ENCODE peak calls at places on chromosome X, in nine cellular contexts. One of them, this sample, is unnamed.

GRCh38 chrX:21725498-21725897 is 32.4 kb downstream of the SMPX start:
- DNase-seq in iPS-NIHi11: peak
- DNase-seq in G401: peak
- DNase-seq in WERI-Rb-1: peak
- DNase-seq in dorsolateral prefrontal cortex: peak
- DNase-seq in frontal cortex: no peak
- DNase-seq in fibroblast of lung: peak
- DNase-seq in LHCN-M2: peak
- DNase-seq in AG08396: peak
- DNase-seq in this sample: peak

GRCh38 chrX:103704863-103705262 is 5.8 kb upstream of the TMEM31 start:
- DNase-seq in iPS-NIHi11: no peak
- DNase-seq in G401: no peak
- DNase-seq in WERI-Rb-1: peak
- DNase-seq in dorsolateral prefrontal cortex: peak
- DNase-seq in frontal cortex: peak
- DNase-seq in fibroblast of lung: no peak
- DNase-seq in LHCN-M2: no peak
- DNase-seq in AG08396: no peak
- DNase-seq in this sample: no peak

GRCh38 chrX:19670321-19670750 is 155.0 kb upstream of the MAP3K15 start:
- DNase-seq in iPS-NIHi11: no peak
- DNase-seq in G401: no peak
- DNase-seq in WERI-Rb-1: no peak
- DNase-seq in dorsolateral prefrontal cortex: no peak
- DNase-seq in frontal cortex: no peak
- DNase-seq in fibroblast of lung: no peak
- DNase-seq in LHCN-M2: peak
- DNase-seq in AG08396: no peak
- DNase-seq in this sample: peak

GRCh38 chrX:42943051-42943450 is 165.1 kb upstream of the PPP1R2C start:
- DNase-seq in iPS-NIHi11: no peak
- DNase-seq in G401: no peak
- DNase-seq in WERI-Rb-1: no peak
- DNase-seq in dorsolateral prefrontal cortex: no peak
- DNase-seq in frontal cortex: no peak
- DNase-seq in fibroblast of lung: no peak
- DNase-seq in LHCN-M2: no peak
- DNase-seq in AG08396: no peak
- DNase-seq in this sample: no peak

GRCh38 chrX:9785252-9785943 is 831 bp upstream of the SHROOM2 start:
- DNase-seq in iPS-NIHi11: no peak
- DNase-seq in G401: no peak
- DNase-seq in WERI-Rb-1: no peak
- DNase-seq in dorsolateral prefrontal cortex: no peak
- DNase-seq in frontal cortex: no peak
- DNase-seq in fibroblast of lung: no peak
- DNase-seq in LHCN-M2: no peak
- DNase-seq in AG08396: no peak
- DNase-seq in this sample: peak

GRCh38 chrX:11665144-11666040 is at the start of gene ARHGAP6:
- DNase-seq in iPS-NIHi11: peak
- DNase-seq in G401: no peak
- DNase-seq in WERI-Rb-1: peak
- DNase-seq in dorsolateral prefrontal cortex: no peak
- DNase-seq in frontal cortex: no peak
- DNase-seq in fibroblast of lung: peak
- DNase-seq in LHCN-M2: peak
- DNase-seq in AG08396: peak
- DNase-seq in this sample: peak

GRCh38 chrX:149039057-149039456 is 466.0 kb downstream of the IDS start:
- DNase-seq in iPS-NIHi11: no peak
- DNase-seq in G401: no peak
- DNase-seq in WERI-Rb-1: no peak
- DNase-seq in dorsolateral prefrontal cortex: no peak
- DNase-seq in frontal cortex: no peak
- DNase-seq in fibroblast of lung: no peak
- DNase-seq in LHCN-M2: no peak
- DNase-seq in AG08396: no peak
- DNase-seq in this sample: no peak

GRCh38 chrX:43655961-43656494 is at the start of gene MAOA:
- DNase-seq in iPS-NIHi11: peak
- DNase-seq in G401: peak
- DNase-seq in WERI-Rb-1: peak
- DNase-seq in dorsolateral prefrontal cortex: peak
- DNase-seq in frontal cortex: peak
- DNase-seq in fibroblast of lung: no peak
- DNase-seq in LHCN-M2: peak
- DNase-seq in AG08396: peak
- DNase-seq in this sample: peak

GRCh38 chrX:63754141-63754859 is 30.7 kb downstream of the ARHGEF9 start:
- DNase-seq in iPS-NIHi11: no peak
- DNase-seq in G401: no peak
- DNase-seq in WERI-Rb-1: no peak
- DNase-seq in dorsolateral prefrontal cortex: no peak
- DNase-seq in frontal cortex: no peak
- DNase-seq in fibroblast of lung: peak
- DNase-seq in LHCN-M2: no peak
- DNase-seq in AG08396: peak
- DNase-seq in this sample: peak

GRCh38 chrX:22081475-22082092 is 49.5 kb downstream of the PHEX start:
- DNase-seq in iPS-NIHi11: peak
- DNase-seq in G401: peak
- DNase-seq in WERI-Rb-1: peak
- DNase-seq in dorsolateral prefrontal cortex: no peak
- DNase-seq in frontal cortex: no peak
- DNase-seq in fibroblast of lung: peak
- DNase-seq in LHCN-M2: peak
- DNase-seq in AG08396: peak
- DNase-seq in this sample: peak

GRCh38 chrX:2691543-2692220 is 587 bp downstream of the CD99 start:
- DNase-seq in iPS-NIHi11: no peak
- DNase-seq in G401: no peak
- DNase-seq in WERI-Rb-1: no peak
- DNase-seq in dorsolateral prefrontal cortex: no peak
- DNase-seq in frontal cortex: no peak
- DNase-seq in fibroblast of lung: peak
- DNase-seq in LHCN-M2: peak
- DNase-seq in AG08396: peak
- DNase-seq in this sample: peak

GRCh38 chrX:47297874-47298273 is 65.1 kb downstream of the USP11 start:
- DNase-seq in iPS-NIHi11: no peak
- DNase-seq in G401: no peak
- DNase-seq in WERI-Rb-1: no peak
- DNase-seq in dorsolateral prefrontal cortex: no peak
- DNase-seq in frontal cortex: no peak
- DNase-seq in fibroblast of lung: no peak
- DNase-seq in LHCN-M2: no peak
- DNase-seq in AG08396: no peak
- DNase-seq in this sample: peak

GRCh38 chrX:110509778-110510510 is 151.3 kb downstream of the RTL9 start:
- DNase-seq in iPS-NIHi11: peak
- DNase-seq in G401: no peak
- DNase-seq in WERI-Rb-1: no peak
- DNase-seq in dorsolateral prefrontal cortex: no peak
- DNase-seq in frontal cortex: no peak
- DNase-seq in fibroblast of lung: peak
- DNase-seq in LHCN-M2: peak
- DNase-seq in AG08396: no peak
- DNase-seq in this sample: peak

GRCh38 chrX:114611018-114611619 is 27.2 kb downstream of the HTR2C start:
- DNase-seq in iPS-NIHi11: peak
- DNase-seq in G401: peak
- DNase-seq in WERI-Rb-1: peak
- DNase-seq in dorsolateral prefrontal cortex: peak
- DNase-seq in frontal cortex: no peak
- DNase-seq in fibroblast of lung: peak
- DNase-seq in LHCN-M2: peak
- DNase-seq in AG08396: peak
- DNase-seq in this sample: no peak

GRCh38 chrX:155216940-155217450 is 735 bp downstream of the VBP1 start:
- DNase-seq in iPS-NIHi11: peak
- DNase-seq in G401: peak
- DNase-seq in WERI-Rb-1: no peak
- DNase-seq in dorsolateral prefrontal cortex: no peak
- DNase-seq in frontal cortex: no peak
- DNase-seq in fibroblast of lung: no peak
- DNase-seq in LHCN-M2: peak
- DNase-seq in AG08396: peak
- DNase-seq in this sample: no peak

GRCh38 chrX:85851418-85851817 is 195.9 kb downstream of the CHM start:
- DNase-seq in iPS-NIHi11: peak
- DNase-seq in G401: peak
- DNase-seq in WERI-Rb-1: peak
- DNase-seq in dorsolateral prefrontal cortex: no peak
- DNase-seq in frontal cortex: no peak
- DNase-seq in fibroblast of lung: no peak
- DNase-seq in LHCN-M2: peak
- DNase-seq in AG08396: no peak
- DNase-seq in this sample: peak

GRCh38 chrX:73400136-73400748 is 46.6 kb upstream of the CDX4 start:
- DNase-seq in iPS-NIHi11: no peak
- DNase-seq in G401: no peak
- DNase-seq in WERI-Rb-1: no peak
- DNase-seq in dorsolateral prefrontal cortex: no peak
- DNase-seq in frontal cortex: no peak
- DNase-seq in fibroblast of lung: no peak
- DNase-seq in LHCN-M2: no peak
- DNase-seq in AG08396: no peak
- DNase-seq in this sample: peak

GRCh38 chrX:39900788-39901170 is 197.0 kb downstream of the BCOR start:
- DNase-seq in iPS-NIHi11: peak
- DNase-seq in G401: no peak
- DNase-seq in WERI-Rb-1: peak
- DNase-seq in dorsolateral prefrontal cortex: no peak
- DNase-seq in frontal cortex: no peak
- DNase-seq in fibroblast of lung: no peak
- DNase-seq in LHCN-M2: peak
- DNase-seq in AG08396: no peak
- DNase-seq in this sample: peak

GRCh38 chrX:39396358-39396995 is 595.2 kb downstream of the MID1IP1 start:
- DNase-seq in iPS-NIHi11: no peak
- DNase-seq in G401: peak
- DNase-seq in WERI-Rb-1: peak
- DNase-seq in dorsolateral prefrontal cortex: no peak
- DNase-seq in frontal cortex: no peak
- DNase-seq in fibroblast of lung: no peak
- DNase-seq in LHCN-M2: no peak
- DNase-seq in AG08396: no peak
- DNase-seq in this sample: no peak

GRCh38 chrX:75623535-75623934 is 100.7 kb upstream of the ZDHHC15 start:
- DNase-seq in iPS-NIHi11: peak
- DNase-seq in G401: no peak
- DNase-seq in WERI-Rb-1: no peak
- DNase-seq in dorsolateral prefrontal cortex: no peak
- DNase-seq in frontal cortex: no peak
- DNase-seq in fibroblast of lung: no peak
- DNase-seq in LHCN-M2: no peak
- DNase-seq in AG08396: no peak
- DNase-seq in this sample: no peak

GRCh38 chrX:129836827-129837226 is 6.9 kb downstream of the ZDHHC9 start:
- DNase-seq in iPS-NIHi11: no peak
- DNase-seq in G401: no peak
- DNase-seq in WERI-Rb-1: no peak
- DNase-seq in dorsolateral prefrontal cortex: no peak
- DNase-seq in frontal cortex: no peak
- DNase-seq in fibroblast of lung: no peak
- DNase-seq in LHCN-M2: no peak
- DNase-seq in AG08396: no peak
- DNase-seq in this sample: no peak

GRCh38 chrX:12791253-12792228 is at the start of gene PRPS2:
- DNase-seq in iPS-NIHi11: peak
- DNase-seq in G401: peak
- DNase-seq in WERI-Rb-1: peak
- DNase-seq in dorsolateral prefrontal cortex: peak
- DNase-seq in frontal cortex: peak
- DNase-seq in fibroblast of lung: peak
- DNase-seq in LHCN-M2: peak
- DNase-seq in AG08396: peak
- DNase-seq in this sample: peak

GRCh38 chrX:1336331-1337143 is at the start of gene IL3RA:
- DNase-seq in iPS-NIHi11: no peak
- DNase-seq in G401: no peak
- DNase-seq in WERI-Rb-1: no peak
- DNase-seq in dorsolateral prefrontal cortex: peak
- DNase-seq in frontal cortex: no peak
- DNase-seq in fibroblast of lung: no peak
- DNase-seq in LHCN-M2: no peak
- DNase-seq in AG08396: no peak
- DNase-seq in this sample: no peak

GRCh38 chrX:327660-328126 is 9.1 kb upstream of the GTPBP6 start:
- DNase-seq in iPS-NIHi11: no peak
- DNase-seq in G401: no peak
- DNase-seq in WERI-Rb-1: no peak
- DNase-seq in dorsolateral prefrontal cortex: no peak
- DNase-seq in frontal cortex: no peak
- DNase-seq in fibroblast of lung: no peak
- DNase-seq in LHCN-M2: no peak
- DNase-seq in AG08396: no peak
- DNase-seq in this sample: no peak

GRCh38 chrX:16643160-16643559 is 6.8 kb upstream of the S100G start:
- DNase-seq in iPS-NIHi11: no peak
- DNase-seq in G401: no peak
- DNase-seq in WERI-Rb-1: no peak
- DNase-seq in dorsolateral prefrontal cortex: no peak
- DNase-seq in frontal cortex: no peak
- DNase-seq in fibroblast of lung: peak
- DNase-seq in LHCN-M2: peak
- DNase-seq in AG08396: no peak
- DNase-seq in this sample: no peak

GRCh38 chrX:108316456-108316855 is 121.8 kb downstream of the COL4A6 start:
- DNase-seq in iPS-NIHi11: no peak
- DNase-seq in G401: no peak
- DNase-seq in WERI-Rb-1: no peak
- DNase-seq in dorsolateral prefrontal cortex: no peak
- DNase-seq in frontal cortex: no peak
- DNase-seq in fibroblast of lung: no peak
- DNase-seq in LHCN-M2: no peak
- DNase-seq in AG08396: no peak
- DNase-seq in this sample: no peak

GRCh38 chrX:23902419-23902818 is 5.3 kb downstream of the APOO start:
- DNase-seq in iPS-NIHi11: no peak
- DNase-seq in G401: peak
- DNase-seq in WERI-Rb-1: no peak
- DNase-seq in dorsolateral prefrontal cortex: no peak
- DNase-seq in frontal cortex: no peak
- DNase-seq in fibroblast of lung: peak
- DNase-seq in LHCN-M2: peak
- DNase-seq in AG08396: peak
- DNase-seq in this sample: peak

GRCh38 chrX:155881158-155881993 is at the start of gene VAMP7:
- DNase-seq in iPS-NIHi11: peak
- DNase-seq in G401: peak
- DNase-seq in WERI-Rb-1: peak
- DNase-seq in dorsolateral prefrontal cortex: peak
- DNase-seq in frontal cortex: peak
- DNase-seq in fibroblast of lung: peak
- DNase-seq in LHCN-M2: peak
- DNase-seq in AG08396: peak
- DNase-seq in this sample: peak

GRCh38 chrX:29466441-29466840 is 748.9 kb upstream of the MAGEB2 start:
- DNase-seq in iPS-NIHi11: no peak
- DNase-seq in G401: no peak
- DNase-seq in WERI-Rb-1: no peak
- DNase-seq in dorsolateral prefrontal cortex: no peak
- DNase-seq in frontal cortex: no peak
- DNase-seq in fibroblast of lung: peak
- DNase-seq in LHCN-M2: peak
- DNase-seq in AG08396: no peak
- DNase-seq in this sample: no peak

GRCh38 chrX:16892504-16893362 is 22.6 kb upstream of the RBBP7 start:
- DNase-seq in iPS-NIHi11: peak
- DNase-seq in G401: peak
- DNase-seq in WERI-Rb-1: peak
- DNase-seq in dorsolateral prefrontal cortex: peak
- DNase-seq in frontal cortex: no peak
- DNase-seq in fibroblast of lung: peak
- DNase-seq in LHCN-M2: peak
- DNase-seq in AG08396: peak
- DNase-seq in this sample: peak

GRCh38 chrX:126820700-126821420 is 1.3 kb downstream of the PRR32 start:
- DNase-seq in iPS-NIHi11: peak
- DNase-seq in G401: no peak
- DNase-seq in WERI-Rb-1: no peak
- DNase-seq in dorsolateral prefrontal cortex: no peak
- DNase-seq in frontal cortex: no peak
- DNase-seq in fibroblast of lung: no peak
- DNase-seq in LHCN-M2: no peak
- DNase-seq in AG08396: no peak
- DNase-seq in this sample: peak

This sample was measured in ELF-1.